ENCODE peak calls at places on chromosome 11, in eight cellular contexts. H, T, A, Z, Y, S, I and D are unnamed samples.

GRCh38 chr11:102831128-102831708 is 12.2 kb downstream of the MMP3 start:
- DNase-seq in S (peak; percentile 64), Y (no peak), Z (peak; percentile 51), I (no peak), A (no peak), H (peak; percentile 4), T (peak; percentile 30), D (no peak)

GRCh38 chr11:7651140-7651551 is 22.2 kb downstream of the CYB5R2 start:
- DNase-seq in T (no peak), Z (peak; percentile 10), Y (no peak), A (peak; percentile 72), H (no peak), S (no peak), I (no peak), D (no peak)

GRCh38 chr11:1628506-1629325 is 859 bp upstream of the KRTAP5-5 start:
- DNase-seq in S (peak; percentile 78), T (no peak), I (peak; percentile 47), A (peak; percentile 39), Y (peak; percentile 64), Z (no peak), H (peak; percentile 21), D (no peak)

GRCh38 chr11:63610604-63611394 is 3.4 kb downstream of the PLAAT3 start:
- DNase-seq in T (no peak), H (no peak), Z (peak; percentile 33), S (no peak), A (no peak), I (no peak), Y (no peak), D (no peak)

GRCh38 chr11:8259316-8259995 is 4.2 kb downstream of the LMO1 start:
- DNase-seq in Y (no peak), T (no peak), I (no peak), A (no peak), H (no peak), S (no peak), Z (no peak), D (no peak)

GRCh38 chr11:62427630-62428233 is 8.9 kb downstream of the SCGB1A1 start:
- DNase-seq in I (no peak), T (no peak), A (peak; percentile 14), S (no peak), Z (peak; percentile 30), H (no peak), Y (no peak), D (no peak)

GRCh38 chr11:44990665-44991064 is 40.0 kb upstream of the TP53I11 start:
- DNase-seq in Y (no peak), A (no peak), T (no peak), S (no peak), H (no peak), Z (no peak), I (no peak), D (no peak)

GRCh38 chr11:14249121-14249963 is 109.6 kb downstream of the RRAS2 start:
- DNase-seq in T (peak; percentile 27), S (peak; percentile 75), Y (peak; percentile 71), A (peak; percentile 56), H (peak; percentile 35), Z (peak; percentile 27), I (peak; percentile 70), D (no peak)

GRCh38 chr11:15687342-15687741 is 572.6 kb downstream of the INSC start:
- DNase-seq in H (no peak), A (no peak), Y (no peak), T (no peak), I (no peak), S (no peak), Z (no peak), D (no peak)

GRCh38 chr11:111283945-111284481 is 14.3 kb upstream of the POU2AF3 start:
- DNase-seq in H (no peak), I (no peak), S (peak; percentile 85), Y (no peak), T (peak; percentile 54), A (no peak), Z (no peak), D (no peak)

GRCh38 chr11:106426696-106427095 is 349.2 kb downstream of the AASDHPPT start:
- DNase-seq in H (no peak), Y (no peak), I (no peak), T (no peak), S (no peak), A (no peak), Z (no peak), D (peak; percentile 12)

GRCh38 chr11:68306636-68307035 is 5.8 kb upstream of the LRP5 start:
- DNase-seq in I (no peak), Z (no peak), A (no peak), H (no peak), T (no peak), S (no peak), Y (no peak), D (no peak)

GRCh38 chr11:115504279-115505158 is at the start of gene CADM1:
- DNase-seq in S (peak; percentile 96), I (peak; percentile 79), A (peak; percentile 13), Z (peak; percentile 38), Y (peak; percentile 97), T (peak; percentile 79), H (peak; percentile 92), D (peak; percentile 78)

GRCh38 chr11:9160166-9160565 is 68.8 kb upstream of the SCUBE2 start:
- DNase-seq in I (no peak), A (peak; percentile 42), Z (no peak), Y (no peak), S (no peak), T (no peak), H (no peak), D (no peak)

GRCh38 chr11:134120143-134120850 is 51.4 kb downstream of the JAM3 start:
- DNase-seq in A (no peak), Z (peak; percentile 93), S (peak; percentile 64), H (no peak), T (no peak), Y (no peak), I (no peak), D (peak; percentile 49)

GRCh38 chr11:88164806-88165205 is 10.4 kb downstream of the RAB38 start:
- DNase-seq in I (no peak), S (no peak), Z (no peak), T (no peak), H (no peak), A (no peak), Y (no peak), D (no peak)

GRCh38 chr11:84686726-84687125 is 940.4 kb downstream of the DLG2 start:
- DNase-seq in Y (no peak), H (no peak), Z (no peak), I (no peak), S (no peak), T (no peak), A (no peak), D (no peak)

DNA sequence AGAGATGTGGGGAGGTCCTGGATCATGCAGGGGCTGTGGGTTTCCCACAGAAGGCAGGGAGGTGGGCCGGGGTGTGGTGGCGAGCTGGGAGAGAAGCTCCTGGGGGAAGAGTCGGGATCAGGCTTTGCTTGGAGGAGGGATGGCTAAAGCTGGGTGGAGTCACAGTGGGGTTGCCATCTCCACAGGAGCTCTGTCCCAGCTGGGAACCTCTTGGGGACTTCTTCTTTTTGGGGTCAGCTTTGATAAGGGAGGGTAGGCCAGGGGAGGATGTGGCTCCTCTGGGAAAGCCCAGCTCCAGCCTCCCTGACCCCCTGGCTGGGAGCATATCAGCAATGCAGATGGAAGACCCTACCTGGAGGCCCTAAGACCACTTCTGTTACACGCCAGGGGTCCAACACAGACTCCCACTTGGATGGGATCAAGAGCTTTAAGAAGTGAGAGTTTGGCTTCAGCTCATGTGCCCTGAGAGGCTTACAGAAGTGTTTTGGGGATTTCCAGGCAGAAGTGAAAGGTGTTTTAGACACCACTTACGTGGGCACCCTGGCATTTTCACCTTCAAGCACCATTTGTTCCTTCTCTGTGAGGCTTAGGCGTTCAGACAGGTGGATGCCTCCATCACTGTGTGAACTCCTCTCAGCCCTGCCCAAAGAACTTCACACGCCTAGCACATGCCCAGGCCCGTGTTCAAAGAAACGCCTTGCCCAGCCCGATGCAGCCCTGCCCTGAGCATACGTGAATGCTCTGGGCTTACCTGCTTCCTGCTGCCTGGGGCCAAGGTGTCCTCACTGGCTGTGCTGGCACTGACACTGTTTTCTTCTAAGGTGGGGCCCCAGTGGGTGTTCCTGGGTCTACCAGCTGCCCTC is 33.7 kb downstream of the AMPD3 start:
- DNase-seq in I (peak; percentile 30), H (no peak), A (no peak), S (peak; percentile 28), Y (no peak), T (no peak), Z (no peak), D (peak; percentile 91)
- H3K27ac ChIP-seq in I (no peak overlapping the region), H (no peak overlapping the region), A (no peak overlapping the region), S (peak overlapping the region; percentile 85), Y (no peak overlapping the region), T (no peak overlapping the region), Z (no peak overlapping the region), D (peak overlapping the region; percentile 98)

DNA sequence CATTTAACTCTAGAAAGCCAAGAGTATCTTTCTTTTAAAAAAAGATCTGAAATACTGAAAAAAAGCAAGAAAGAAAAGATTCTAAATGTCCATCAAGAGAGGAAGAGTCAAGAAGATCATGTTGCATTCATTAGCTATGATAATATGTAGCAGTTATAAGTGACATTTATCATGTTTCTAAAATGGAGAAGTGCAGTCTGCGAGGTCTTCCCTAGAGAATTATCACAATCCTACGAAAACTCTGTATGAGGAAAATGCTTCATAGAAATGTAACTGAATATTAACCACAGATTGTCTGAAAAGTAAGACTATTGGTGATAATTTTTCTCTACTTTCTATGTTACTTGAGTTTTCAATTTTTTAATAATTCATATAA is 77.4 kb upstream of the USP47 start:
- DNase-seq in Z (no peak), I (no peak), S (no peak), H (no peak), A (no peak), Y (no peak), T (no peak), D (no peak)
- H3K27ac ChIP-seq in Z (no peak overlapping the region), I (no peak overlapping the region), S (no peak overlapping the region), H (no peak overlapping the region), A (no peak overlapping the region), Y (no peak overlapping the region), T (no peak overlapping the region), D (no peak overlapping the region)

GRCh38 chr11:73275381-73275750 is 3.2 kb downstream of the P2RY6 start:
- DNase-seq in Y (no peak), A (no peak), Z (no peak), I (no peak), S (no peak), T (peak; percentile 1), H (no peak), D (no peak)

GRCh38 chr11:73272680-73273038 is 521 bp downstream of the P2RY6 start:
- DNase-seq in S (no peak), Z (no peak), I (no peak), T (no peak), A (no peak), Y (no peak), H (no peak), D (no peak)

GRCh38 chr11:73274722-73275380 is 2.7 kb downstream of the P2RY6 start:
- DNase-seq in Z (no peak), I (no peak), A (peak; percentile 29), S (no peak), H (no peak), Y (no peak), T (peak; percentile 11), D (no peak)

GRCh38 chr11:73271936-73272679 is at the start of gene P2RY6:
- DNase-seq in T (no peak), I (no peak), S (no peak), Y (no peak), A (peak; percentile 96), H (peak; percentile 75), Z (no peak), D (peak; percentile 73)

GRCh38 chr11:73273246-73273890 is 1.2 kb downstream of the P2RY6 start:
- DNase-seq in S (no peak), Z (no peak), Y (no peak), H (no peak), A (no peak), I (no peak), T (peak; percentile 9), D (no peak)
- H3K27ac ChIP-seq in S (no peak overlapping the region), Z (no peak overlapping the region), Y (no peak overlapping the region), H (no peak overlapping the region), A (no peak overlapping the region), I (no peak overlapping the region), T (no peak overlapping the region), D (no peak overlapping the region)

GRCh38 chr11:46247090-46247489 is 30.4 kb upstream of the CREB3L1 start:
- DNase-seq in S (no peak), A (no peak), Y (no peak), T (no peak), Z (no peak), H (no peak), I (no peak), D (no peak)
- H3K27ac ChIP-seq in S (no peak overlapping the region), A (no peak overlapping the region), Y (no peak overlapping the region), T (no peak overlapping the region), Z (no peak overlapping the region), H (no peak overlapping the region), I (no peak overlapping the region), D (peak overlapping the region; percentile 64)